ENCODE peak calls at places on chromosomes 11 and 22, in four cellular contexts. One of them, this sample, is unnamed.

GRCh38 chr22:44024288-44024908 is at the start of gene PARVB:
- DNase-seq in tibial nerve: no peak
- DNase-seq in stimulated activated naive B cell treated with anti-CD40 and anti-IgM and Interleukin-4, amounts not matched to agents 10 μg/mL and 1 μg/mL and 100 μg/mL, for 72 hours: peak
- DNase-seq in stimulated activated CD8-positive, alpha-beta memory T cell treated with anti-CD3 and anti-CD28 coated beads, Interleukin-2, amount 100 ng/mL, for 48 hours: no peak
- DNase-seq in this sample: no peak

GRCh38 chr11:75468534-75469340 is 35.7 kb upstream of the KLHL35 start:
- DNase-seq in tibial nerve: peak
- DNase-seq in stimulated activated naive B cell treated with anti-CD40 and anti-IgM and Interleukin-4, amounts not matched to agents 10 μg/mL and 1 μg/mL and 100 μg/mL, for 72 hours: no peak
- DNase-seq in stimulated activated CD8-positive, alpha-beta memory T cell treated with anti-CD3 and anti-CD28 coated beads, Interleukin-2, amount 100 ng/mL, for 48 hours: no peak
- DNase-seq in this sample: peak

GRCh38 chr11:96015911-96016565 is 92.1 kb upstream of the MTMR2 start:
- DNase-seq in tibial nerve: no peak
- DNase-seq in stimulated activated naive B cell treated with anti-CD40 and anti-IgM and Interleukin-4, amounts not matched to agents 10 μg/mL and 1 μg/mL and 100 μg/mL, for 72 hours: no peak
- DNase-seq in stimulated activated CD8-positive, alpha-beta memory T cell treated with anti-CD3 and anti-CD28 coated beads, Interleukin-2, amount 100 ng/mL, for 48 hours: no peak
- DNase-seq in this sample: no peak

GRCh38 chr22:45861259-45861658 is 115.7 kb downstream of the WNT7B start:
- DNase-seq in tibial nerve: no peak
- DNase-seq in stimulated activated naive B cell treated with anti-CD40 and anti-IgM and Interleukin-4, amounts not matched to agents 10 μg/mL and 1 μg/mL and 100 μg/mL, for 72 hours: no peak
- DNase-seq in stimulated activated CD8-positive, alpha-beta memory T cell treated with anti-CD3 and anti-CD28 coated beads, Interleukin-2, amount 100 ng/mL, for 48 hours: no peak
- DNase-seq in this sample: no peak

GRCh38 chr11:130121430-130121978 is 38.1 kb upstream of the ST14 start:
- DNase-seq in tibial nerve: no peak
- DNase-seq in stimulated activated naive B cell treated with anti-CD40 and anti-IgM and Interleukin-4, amounts not matched to agents 10 μg/mL and 1 μg/mL and 100 μg/mL, for 72 hours: no peak
- DNase-seq in stimulated activated CD8-positive, alpha-beta memory T cell treated with anti-CD3 and anti-CD28 coated beads, Interleukin-2, amount 100 ng/mL, for 48 hours: no peak
- DNase-seq in this sample: no peak

GRCh38 chr22:49963647-49964026 is 3.1 kb downstream of the PIM3 start:
- DNase-seq in tibial nerve: no peak
- DNase-seq in stimulated activated naive B cell treated with anti-CD40 and anti-IgM and Interleukin-4, amounts not matched to agents 10 μg/mL and 1 μg/mL and 100 μg/mL, for 72 hours: no peak
- DNase-seq in stimulated activated CD8-positive, alpha-beta memory T cell treated with anti-CD3 and anti-CD28 coated beads, Interleukin-2, amount 100 ng/mL, for 48 hours: no peak
- DNase-seq in this sample: peak

GRCh38 chr22:35023692-35024363 is 42.1 kb upstream of the ISX start:
- DNase-seq in tibial nerve: peak
- DNase-seq in stimulated activated naive B cell treated with anti-CD40 and anti-IgM and Interleukin-4, amounts not matched to agents 10 μg/mL and 1 μg/mL and 100 μg/mL, for 72 hours: peak
- DNase-seq in stimulated activated CD8-positive, alpha-beta memory T cell treated with anti-CD3 and anti-CD28 coated beads, Interleukin-2, amount 100 ng/mL, for 48 hours: peak
- DNase-seq in this sample: no peak

GRCh38 chr11:30457045-30457444 is 129.1 kb downstream of the MPPED2 start:
- DNase-seq in tibial nerve: no peak
- DNase-seq in stimulated activated naive B cell treated with anti-CD40 and anti-IgM and Interleukin-4, amounts not matched to agents 10 μg/mL and 1 μg/mL and 100 μg/mL, for 72 hours: no peak
- DNase-seq in stimulated activated CD8-positive, alpha-beta memory T cell treated with anti-CD3 and anti-CD28 coated beads, Interleukin-2, amount 100 ng/mL, for 48 hours: no peak
- DNase-seq in this sample: no peak

GRCh38 chr11:65060913-65061408 is 2.6 kb upstream of the NAALADL1 start:
- DNase-seq in tibial nerve: no peak
- DNase-seq in stimulated activated naive B cell treated with anti-CD40 and anti-IgM and Interleukin-4, amounts not matched to agents 10 μg/mL and 1 μg/mL and 100 μg/mL, for 72 hours: no peak
- DNase-seq in stimulated activated CD8-positive, alpha-beta memory T cell treated with anti-CD3 and anti-CD28 coated beads, Interleukin-2, amount 100 ng/mL, for 48 hours: no peak
- DNase-seq in this sample: no peak

GRCh38 chr22:48372395-48372794 is 1455.3 kb downstream of the BRD1 start:
- DNase-seq in tibial nerve: no peak
- DNase-seq in stimulated activated naive B cell treated with anti-CD40 and anti-IgM and Interleukin-4, amounts not matched to agents 10 μg/mL and 1 μg/mL and 100 μg/mL, for 72 hours: no peak
- DNase-seq in stimulated activated CD8-positive, alpha-beta memory T cell treated with anti-CD3 and anti-CD28 coated beads, Interleukin-2, amount 100 ng/mL, for 48 hours: no peak
- DNase-seq in this sample: no peak

GRCh38 chr11:31236052-31236652 is 133.4 kb downstream of the DCDC1 start:
- DNase-seq in tibial nerve: no peak
- DNase-seq in stimulated activated naive B cell treated with anti-CD40 and anti-IgM and Interleukin-4, amounts not matched to agents 10 μg/mL and 1 μg/mL and 100 μg/mL, for 72 hours: no peak
- DNase-seq in stimulated activated CD8-positive, alpha-beta memory T cell treated with anti-CD3 and anti-CD28 coated beads, Interleukin-2, amount 100 ng/mL, for 48 hours: no peak
- DNase-seq in this sample: no peak

GRCh38 chr11:71477637-71478011 is 24.6 kb downstream of the NADSYN1 start:
- DNase-seq in tibial nerve: no peak
- DNase-seq in stimulated activated naive B cell treated with anti-CD40 and anti-IgM and Interleukin-4, amounts not matched to agents 10 μg/mL and 1 μg/mL and 100 μg/mL, for 72 hours: no peak
- DNase-seq in stimulated activated CD8-positive, alpha-beta memory T cell treated with anti-CD3 and anti-CD28 coated beads, Interleukin-2, amount 100 ng/mL, for 48 hours: no peak
- DNase-seq in this sample: no peak

GRCh38 chr11:113014731-113015455 is 53.7 kb downstream of the NCAM1 start:
- DNase-seq in tibial nerve: no peak
- DNase-seq in stimulated activated naive B cell treated with anti-CD40 and anti-IgM and Interleukin-4, amounts not matched to agents 10 μg/mL and 1 μg/mL and 100 μg/mL, for 72 hours: no peak
- DNase-seq in stimulated activated CD8-positive, alpha-beta memory T cell treated with anti-CD3 and anti-CD28 coated beads, Interleukin-2, amount 100 ng/mL, for 48 hours: no peak
- DNase-seq in this sample: peak

GRCh38 chr11:56889986-56890385 is 98.7 kb upstream of the OR5AK2 start:
- DNase-seq in tibial nerve: no peak
- DNase-seq in stimulated activated naive B cell treated with anti-CD40 and anti-IgM and Interleukin-4, amounts not matched to agents 10 μg/mL and 1 μg/mL and 100 μg/mL, for 72 hours: no peak
- DNase-seq in stimulated activated CD8-positive, alpha-beta memory T cell treated with anti-CD3 and anti-CD28 coated beads, Interleukin-2, amount 100 ng/mL, for 48 hours: no peak
- DNase-seq in this sample: no peak

GRCh38 chr22:28917747-28918543 is 34.6 kb downstream of the ZNRF3 start:
- DNase-seq in tibial nerve: no peak
- DNase-seq in stimulated activated naive B cell treated with anti-CD40 and anti-IgM and Interleukin-4, amounts not matched to agents 10 μg/mL and 1 μg/mL and 100 μg/mL, for 72 hours: no peak
- DNase-seq in stimulated activated CD8-positive, alpha-beta memory T cell treated with anti-CD3 and anti-CD28 coated beads, Interleukin-2, amount 100 ng/mL, for 48 hours: no peak
- DNase-seq in this sample: no peak

GRCh38 chr22:17844150-17844549 is 69.9 kb upstream of the BID start:
- DNase-seq in tibial nerve: no peak
- DNase-seq in stimulated activated naive B cell treated with anti-CD40 and anti-IgM and Interleukin-4, amounts not matched to agents 10 μg/mL and 1 μg/mL and 100 μg/mL, for 72 hours: no peak
- DNase-seq in stimulated activated CD8-positive, alpha-beta memory T cell treated with anti-CD3 and anti-CD28 coated beads, Interleukin-2, amount 100 ng/mL, for 48 hours: no peak
- DNase-seq in this sample: no peak

GRCh38 chr22:49686495-49687219 is 141.0 kb downstream of the BRD1 start:
- DNase-seq in tibial nerve: no peak
- DNase-seq in stimulated activated naive B cell treated with anti-CD40 and anti-IgM and Interleukin-4, amounts not matched to agents 10 μg/mL and 1 μg/mL and 100 μg/mL, for 72 hours: no peak
- DNase-seq in stimulated activated CD8-positive, alpha-beta memory T cell treated with anti-CD3 and anti-CD28 coated beads, Interleukin-2, amount 100 ng/mL, for 48 hours: no peak
- DNase-seq in this sample: no peak

GRCh38 chr11:133474461-133474860 is 57.8 kb downstream of the OPCML start:
- DNase-seq in tibial nerve: no peak
- DNase-seq in stimulated activated naive B cell treated with anti-CD40 and anti-IgM and Interleukin-4, amounts not matched to agents 10 μg/mL and 1 μg/mL and 100 μg/mL, for 72 hours: no peak
- DNase-seq in stimulated activated CD8-positive, alpha-beta memory T cell treated with anti-CD3 and anti-CD28 coated beads, Interleukin-2, amount 100 ng/mL, for 48 hours: no peak
- DNase-seq in this sample: no peak

GRCh38 chr11:117180020-117180419 is 1.5 kb downstream of the SIDT2 start:
- DNase-seq in tibial nerve: no peak
- DNase-seq in stimulated activated naive B cell treated with anti-CD40 and anti-IgM and Interleukin-4, amounts not matched to agents 10 μg/mL and 1 μg/mL and 100 μg/mL, for 72 hours: no peak
- DNase-seq in stimulated activated CD8-positive, alpha-beta memory T cell treated with anti-CD3 and anti-CD28 coated beads, Interleukin-2, amount 100 ng/mL, for 48 hours: no peak
- DNase-seq in this sample: no peak

GRCh38 chr11:102345923-102346322 is 1.1 kb upstream of the BIRC2 start:
- DNase-seq in tibial nerve: no peak
- DNase-seq in stimulated activated naive B cell treated with anti-CD40 and anti-IgM and Interleukin-4, amounts not matched to agents 10 μg/mL and 1 μg/mL and 100 μg/mL, for 72 hours: peak
- DNase-seq in stimulated activated CD8-positive, alpha-beta memory T cell treated with anti-CD3 and anti-CD28 coated beads, Interleukin-2, amount 100 ng/mL, for 48 hours: no peak
- DNase-seq in this sample: no peak

GRCh38 chr22:35205956-35206355 is 51.3 kb upstream of the HMGXB4 start:
- DNase-seq in tibial nerve: no peak
- DNase-seq in stimulated activated naive B cell treated with anti-CD40 and anti-IgM and Interleukin-4, amounts not matched to agents 10 μg/mL and 1 μg/mL and 100 μg/mL, for 72 hours: no peak
- DNase-seq in stimulated activated CD8-positive, alpha-beta memory T cell treated with anti-CD3 and anti-CD28 coated beads, Interleukin-2, amount 100 ng/mL, for 48 hours: no peak
- DNase-seq in this sample: no peak

This sample was measured in gastrocnemius medialis.